ENCODE peak calls at places on chromosomes 12 and 14, in four cellular contexts. H is HepG2, J is K562, G is SK-N-SH. B is an unnamed sample.

GRCh38 chr14:104977681-104978647 is at the start of gene AHNAK2:
- DNase-seq in H (peak; percentile 69), J (peak; percentile 87), G (peak; percentile 95), B (peak; percentile 94)

GRCh38 chr14:21825147-21825743 is 151.6 kb upstream of the OR4E1 start:
- DNase-seq in G (peak; percentile 26), H (peak; percentile 68), J (peak; percentile 62), B (peak; percentile 59)

GRCh38 chr14:105096206-105096875 is 31.1 kb upstream of the GPR132 start:
- DNase-seq in G (peak; percentile 6), J (no peak), H (no peak), B (no peak)

GRCh38 chr14:37697489-37698121 is 102.2 kb downstream of the TTC6 start:
- DNase-seq in H (peak; percentile 96), G (no peak), J (no peak), B (no peak)

GRCh38 chr12:77082021-77082420 is 16.7 kb upstream of the E2F7 start:
- DNase-seq in J (no peak), H (no peak), G (no peak), B (no peak)

GRCh38 chr14:99055019-99055418 is 217.0 kb downstream of the BCL11B start:
- DNase-seq in H (no peak), G (no peak), J (no peak), B (no peak)

GRCh38 chr14:35940291-35940690 is 114.2 kb downstream of the BRMS1L start:
- DNase-seq in J (no peak), G (no peak), H (no peak), B (no peak)

GRCh38 chr12:62933220-62933870 is 1.6 kb downstream of the PPM1H start:
- DNase-seq in H (peak; percentile 52), G (peak; percentile 16), J (peak; percentile 64), B (peak; percentile 50)

GRCh38 chr12:56565510-56566101 is 44.0 kb downstream of the RBMS2 start:
- DNase-seq in G (no peak), J (peak; percentile 67), H (peak; percentile 54), B (no peak)

GRCh38 chr14:45633220-45633984 is 380.4 kb upstream of the MIS18BP1 start:
- DNase-seq in G (no peak), J (no peak), H (no peak), B (no peak)

GRCh38 chr12:10392394-10392930 is 2.6 kb upstream of the KLRK1 start:
- DNase-seq in H (no peak), J (peak; percentile 8), G (no peak), B (peak; percentile 42)

GRCh38 chr14:67526676-67527459 is 6.2 kb upstream of the PLEKHH1 start:
- DNase-seq in G (peak; percentile 65), H (peak; percentile 43), J (peak; percentile 57), B (peak; percentile 63)

DNA sequence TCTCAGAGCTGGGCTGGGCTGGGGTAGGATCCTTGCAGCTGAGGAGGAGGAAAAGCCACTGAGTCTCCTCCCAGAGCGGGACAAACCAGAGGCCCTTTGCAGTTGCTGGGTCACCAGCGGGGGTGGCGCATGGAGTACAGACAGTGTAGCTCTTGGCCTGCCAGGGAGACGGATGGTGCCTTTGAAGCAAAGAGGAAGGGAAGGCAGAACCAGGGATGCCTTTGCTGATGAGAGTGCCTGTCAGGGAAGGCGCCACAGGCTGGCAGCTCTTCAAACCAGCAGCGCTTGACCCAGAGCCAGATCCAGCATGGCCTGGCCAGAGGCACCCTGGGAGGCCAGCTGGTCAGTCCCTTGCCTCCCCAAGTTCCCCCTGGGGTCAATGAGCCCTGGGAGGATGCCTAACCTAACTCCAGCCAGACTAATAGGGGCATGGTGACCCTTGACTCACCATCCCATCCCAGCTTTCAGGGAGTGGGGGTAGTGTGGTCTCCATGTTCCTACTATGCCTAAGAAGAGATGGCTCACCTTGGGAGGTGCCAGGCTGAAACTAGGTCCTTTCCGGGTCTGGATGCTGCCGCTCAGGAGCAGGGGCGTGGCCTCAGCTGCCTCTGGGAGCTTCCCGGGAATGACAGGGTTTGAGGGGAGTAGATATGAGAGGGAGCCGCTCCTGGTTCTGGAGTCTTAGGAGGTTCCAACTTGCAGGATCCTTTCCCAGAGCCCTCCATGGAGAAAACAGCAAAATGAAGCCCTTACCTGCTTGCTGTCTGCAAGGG is 19.8 kb downstream of the VASH1 start:
- DNase-seq in H (no peak), G (peak; percentile 63), J (no peak), B (no peak)
- TF ChIP-seq FOXM1 in H (no peak), G (no peak), J (no peak), B (no peak)

DNA sequence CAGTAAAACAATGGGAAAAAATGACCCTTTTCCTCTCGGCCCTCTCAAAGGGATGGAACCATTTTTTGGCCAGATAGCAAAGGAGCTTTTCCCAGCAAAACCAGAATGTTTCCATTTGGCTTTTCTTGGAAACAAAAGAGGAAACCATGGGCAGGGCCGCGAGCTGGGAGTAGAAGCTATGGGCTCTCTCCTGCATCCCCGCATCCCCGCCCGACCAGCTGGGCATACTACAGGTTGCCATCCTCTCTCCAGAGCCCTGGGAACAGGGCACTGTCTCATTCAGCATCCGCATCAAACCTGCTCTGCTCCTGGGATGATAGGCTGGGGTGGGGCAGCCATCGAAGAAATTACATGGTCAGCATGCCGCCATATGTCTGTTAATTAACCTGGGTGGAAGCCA is 20.9 kb downstream of the CD9 start:
- DNase-seq in J (no peak), G (no peak), H (no peak), B (no peak)
- TF ChIP-seq FOXM1 in J (no peak), G (no peak), H (no peak), B (no peak)

GRCh38 chr14:92093320-92093719 is 13.1 kb downstream of the ATXN3 start:
- DNase-seq in H (no peak), J (no peak), G (peak; percentile 36), B (no peak)
- TF ChIP-seq FOXM1 in H (no peak), J (no peak), G (no peak), B (no peak)

GRCh38 chr12:118841588-118841987 is 139.8 kb upstream of the SRRM4 start:
- DNase-seq in J (no peak), H (no peak), G (no peak), B (no peak)

GRCh38 chr12:118842753-118843335 is 138.5 kb upstream of the SRRM4 start:
- DNase-seq in H (no peak), J (no peak), G (no peak), B (no peak)

GRCh38 chr12:118835911-118836310 is 145.4 kb upstream of the SRRM4 start:
- DNase-seq in J (no peak), G (no peak), H (no peak), B (no peak)

GRCh38 chr12:118840399-118840798 is 140.9 kb upstream of the SRRM4 start:
- DNase-seq in H (peak; percentile 29), G (peak; percentile 30), J (peak; percentile 6), B (no peak)

GRCh38 chr12:118840878-118841277 is 140.5 kb upstream of the SRRM4 start:
- DNase-seq in G (no peak), J (no peak), H (no peak), B (no peak)
- TF ChIP-seq FOXM1 in G (no peak), J (no peak), H (no peak), B (no peak)

DNA sequence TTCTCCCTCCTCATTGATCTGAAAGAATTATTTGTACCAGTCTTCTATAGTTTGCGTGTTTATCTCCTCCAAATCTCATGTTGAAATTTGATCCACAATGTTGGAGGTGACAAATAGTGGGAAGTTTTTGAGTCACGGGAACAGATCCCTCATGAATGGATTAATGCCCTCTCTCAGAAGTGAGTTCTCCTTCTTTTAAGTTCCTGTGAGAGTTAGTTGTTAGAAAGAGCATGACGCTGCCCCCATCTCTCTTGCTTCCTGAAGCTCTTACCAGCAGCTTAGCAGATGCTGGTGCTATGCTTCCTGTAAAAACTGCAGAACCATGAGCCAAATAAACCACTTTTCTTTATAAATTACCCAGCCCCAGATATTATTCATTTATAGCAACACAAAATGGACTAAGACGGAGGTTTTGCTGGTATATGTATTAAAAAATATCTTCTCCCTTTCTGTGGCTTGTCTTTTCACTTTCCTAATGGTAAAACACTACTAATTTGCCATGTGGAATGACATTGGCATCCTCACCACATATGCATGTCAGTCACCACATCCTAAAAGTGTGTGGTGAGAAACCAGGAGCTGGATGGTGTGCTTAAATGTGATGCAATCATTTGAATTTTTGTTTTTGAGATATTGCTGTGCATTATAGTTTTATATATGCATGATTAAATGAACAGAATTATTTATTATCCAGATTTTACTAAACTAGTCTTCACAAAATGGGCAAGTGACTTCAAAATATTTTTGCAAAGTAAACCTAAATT is 449.3 kb downstream of the ADAMTS20 start:
- DNase-seq in J (no peak), H (no peak), G (no peak), B (no peak)
- TF ChIP-seq FOXM1 in J (no peak), H (no peak), G (no peak), B (no peak)

GRCh38 chr14:29858299-29858698 is 69.3 kb downstream of the PRKD1 start:
- DNase-seq in H (no peak), J (no peak), G (no peak), B (no peak)
- TF ChIP-seq FOXM1 in H (no peak), J (no peak), G (no peak), B (no peak)

GRCh38 chr12:122081108-122081696 is 2.6 kb downstream of the MLXIP start:
- DNase-seq in G (no peak), J (no peak), H (no peak), B (no peak)
- TF ChIP-seq FOXM1 in G (no peak), J (no peak), H (no peak), B (no peak)